ENCODE peak calls at places on chromosome 20, in nine cellular contexts. L is lower leg skin; Z is left ventricle myocardium inferior; A is stimulated activated naive CD4-positive, alpha-beta T cell; N is cardiac fibroblast; G is HS-27A; K is ovary; Y is stimulated activated CD4-positive, alpha-beta T cell treated with anti-CD3 and anti-CD28 coated beads, Interleukin-2, amount 100 ng/mL, for 24 hours; X is CD8-positive, alpha-beta memory T cell. E is an unnamed sample.

GRCh38 chr20:35547319-35547718 is 5.4 kb downstream of the ERGIC3 start:
- DNase-seq in N (no peak), Z (no peak), K (no peak), A (no peak), X (no peak), Y (no peak), G (no peak), L (no peak), E (no peak)

GRCh38 chr20:37333848-37334318 is 12.1 kb upstream of the SRC start:
- DNase-seq in G (no peak), Y (no peak), Z (no peak), N (no peak), L (no peak), K (no peak), A (no peak), X (no peak), E (no peak)

GRCh38 chr20:48301189-48301588 is 515.9 kb upstream of the SULF2 start:
- DNase-seq in N (no peak), Y (no peak), X (no peak), Z (no peak), G (no peak), K (no peak), L (no peak), A (no peak), E (no peak)

GRCh38 chr20:53693265-53693871 is 99.7 kb upstream of the ZNF217 start:
- DNase-seq in G (no peak), K (no peak), X (no peak), Z (no peak), N (no peak), Y (no peak), A (no peak), L (no peak), E (no peak)

GRCh38 chr20:31680286-31681127 is 42.2 kb downstream of the BCL2L1 start:
- DNase-seq in N (no peak), Y (no peak), K (no peak), G (no peak), A (no peak), L (no peak), Z (no peak), X (no peak), E (no peak)

GRCh38 chr20:48326434-48326691 is 501.4 kb downstream of the PREX1 start:
- DNase-seq in A (no peak), N (no peak), X (no peak), Y (no peak), K (no peak), Z (no peak), L (no peak), G (no peak), E (no peak)

GRCh38 chr20:62069741-62070216 is 4.1 kb upstream of the TAF4 start:
- DNase-seq in X (no peak), Z (no peak), Y (no peak), N (peak; percentile 27), A (no peak), L (no peak), G (no peak), K (no peak), E (no peak)

GRCh38 chr20:43726811-43727338 is at the start of gene GTSF1L:
- DNase-seq in G (no peak), N (peak; percentile 55), L (no peak), X (no peak), K (no peak), Y (no peak), A (no peak), Z (no peak), E (no peak)

GRCh38 chr20:34220581-34220980 is 20.6 kb upstream of the ASIP start:
- DNase-seq in Y (no peak), Z (no peak), L (no peak), K (no peak), A (no peak), X (no peak), N (peak; percentile 49), G (peak; percentile 26), E (no peak)

GRCh38 chr20:53175135-53175780 is 203.1 kb downstream of the TSHZ2 start:
- DNase-seq in X (no peak), G (no peak), K (no peak), L (no peak), Z (no peak), N (no peak), Y (no peak), A (no peak), E (no peak)

GRCh38 chr20:48124960-48125359 is 339.7 kb upstream of the SULF2 start:
- DNase-seq in Z (no peak), L (no peak), X (no peak), G (no peak), A (no peak), K (no peak), N (no peak), Y (no peak), E (no peak)

GRCh38 chr20:48682529-48683385 is 145.0 kb downstream of the PREX1 start:
- DNase-seq in N (peak; percentile 99), Y (no peak), K (peak; percentile 92), G (peak; percentile 14), L (peak; percentile 51), A (no peak), X (no peak), Z (peak; percentile 89), E (peak; percentile 82)

E was measured in left lobe of liver.